ENCODE peak calls at places on chromosomes 7 and 10, in seven cellular contexts. E is NAMALWA, H is cardiac muscle cell, K is NCI-H1092 treated with DMSO at 0.1 percent for 48 hours, B is A549, L is nephron progenitor cell, F is GDM1. C is an unnamed sample.
A peak's percentile ranks its signal among the peaks of the same experiment; 100 is the strongest.

GRCh38 chr7:83520706-83521105 is 128.2 kb downstream of the SEMA3E start:
- DNase-seq in E (no peak), H (no peak), K (peak; percentile 59), B (no peak), L (no peak), F (no peak), C (peak; percentile 25)

GRCh38 chr10:60000747-60001146 is 94.4 kb upstream of the CCDC6 start:
- DNase-seq in E (no peak), H (no peak), K (no peak), B (no peak), L (no peak), F (no peak), C (no peak)

GRCh38 chr7:23000597-23001360 is 13.2 kb downstream of the HYCC1 start:
- DNase-seq in E (no peak), H (no peak), K (no peak), B (no peak), L (no peak), F (no peak), C (peak; percentile 19)

GRCh38 chr7:146172112-146172511 is 55.5 kb downstream of the CNTNAP2 start:
- DNase-seq in E (peak; percentile 32), H (no peak), K (no peak), B (no peak), L (no peak), F (no peak), C (no peak)

GRCh38 chr10:79435271-79436065 is 10.0 kb downstream of the ZCCHC24 start:
- DNase-seq in E (no peak), H (peak; percentile 48), K (no peak), B (no peak), L (no peak), F (no peak), C (no peak)

GRCh38 chr7:33831389-33832118 is 73.8 kb upstream of the BMPER start:
- DNase-seq in E (no peak), H (no peak), K (no peak), B (no peak), L (no peak), F (no peak), C (no peak)

GRCh38 chr7:6430271-6430940 is 17.3 kb downstream of the DAGLB start:
- DNase-seq in E (peak; percentile 61), H (peak; percentile 28), K (no peak), B (no peak), L (no peak), F (no peak), C (no peak)

GRCh38 chr10:88395677-88396076 is 187.4 kb downstream of the RNLS start:
- DNase-seq in E (peak; percentile 21), H (no peak), K (no peak), B (peak; percentile 24), L (no peak), F (no peak), C (peak; percentile 52)

GRCh38 chr10:33216661-33217427 is 117.6 kb downstream of the NRP1 start:
- DNase-seq in E (no peak), H (no peak), K (peak; percentile 62), B (peak; percentile 62), L (no peak), F (no peak), C (peak; percentile 80)

C was measured in renal cortical epithelial cell.